ENCODE peak calls at places on chromosomes 3 and 15, in five cellular contexts. C, K, T, D and N are unnamed samples.

GRCh38 chr3:21435871-21436270 is 315.1 kb downstream of the ZNF385D start:
- DNase-seq in C (no peak), K (no peak), T (no peak), D (no peak), N (no peak)

GRCh38 chr3:123201557-123202427 is at the start of gene SEC22A:
- DNase-seq in C (peak; percentile 96), K (peak; percentile 97), T (peak; percentile 89), D (peak; percentile 95), N (peak; percentile 96)

GRCh38 chr3:47590212-47590611 is 11.5 kb upstream of the CSPG5 start:
- DNase-seq in C (no peak), K (peak; percentile 12), T (no peak), D (no peak), N (no peak)

GRCh38 chr3:103002447-103002846 is 567.6 kb downstream of the ZPLD1 start:
- DNase-seq in C (no peak), K (no peak), T (no peak), D (no peak), N (no peak)

GRCh38 chr3:37256447-37256846 is 82.1 kb upstream of the LRRFIP2 start:
- DNase-seq in C (no peak), K (no peak), T (no peak), D (no peak), N (no peak)

GRCh38 chr3:70985572-70985971 is 598.0 kb downstream of the FOXP1 start:
- DNase-seq in C (no peak), K (no peak), T (no peak), D (no peak), N (no peak)

GRCh38 chr15:94972314-94972713 is 741.0 kb downstream of the MCTP2 start:
- DNase-seq in C (no peak), K (no peak), T (no peak), D (no peak), N (no peak)

GRCh38 chr3:163166197-163166596 is 1669.6 kb downstream of the OTOL1 start:
- DNase-seq in C (no peak), K (no peak), T (no peak), D (no peak), N (no peak)

GRCh38 chr15:47551079-47551478 is 166.2 kb upstream of the SEMA6D start:
- DNase-seq in C (no peak), K (no peak), T (no peak), D (no peak), N (no peak)

GRCh38 chr3:58471025-58471887 is 20.6 kb upstream of the KCTD6 start:
- DNase-seq in C (no peak), K (peak; percentile 64), T (no peak), D (no peak), N (peak; percentile 24)

GRCh38 chr3:8278448-8278847 is 223.2 kb upstream of the LMCD1 start:
- DNase-seq in C (no peak), K (no peak), T (no peak), D (no peak), N (no peak)

GRCh38 chr3:15903776-15904720 is 106.3 kb upstream of the ANKRD28 start:
- DNase-seq in C (no peak), K (no peak), T (peak; percentile 14), D (peak; percentile 60), N (no peak)

GRCh38 chr3:74001481-74001880 is 376.7 kb upstream of the PDZRN3 start:
- DNase-seq in C (no peak), K (no peak), T (no peak), D (no peak), N (no peak)

GRCh38 chr3:77620009-77620408 is 580.1 kb downstream of the ROBO2 start:
- DNase-seq in C (no peak), K (no peak), T (no peak), D (no peak), N (no peak)

GRCh38 chr3:72378287-72378686 is 470.0 kb downstream of the SHQ1 start:
- DNase-seq in C (no peak), K (no peak), T (no peak), D (no peak), N (no peak)

GRCh38 chr15:90871716-90872480 is 3.5 kb downstream of the FURIN start:
- DNase-seq in C (no peak), K (peak; percentile 33), T (no peak), D (no peak), N (peak; percentile 60)

GRCh38 chr15:100785181-100786138 is 94.2 kb upstream of the ALDH1A3 start:
- DNase-seq in C (peak; percentile 26), K (no peak), T (no peak), D (no peak), N (peak; percentile 14)

GRCh38 chr3:120153294-120153693 is 59.0 kb upstream of the GSK3B start:
- DNase-seq in C (no peak), K (no peak), T (no peak), D (no peak), N (no peak)

GRCh38 chr3:123803521-123803920 is 80.6 kb downstream of the MYLK start:
- DNase-seq in C (no peak), K (peak; percentile 34), T (no peak), D (no peak), N (no peak)

GRCh38 chr15:69154684-69155083 is 5.8 kb upstream of the GLCE start:
- DNase-seq in C (no peak), K (no peak), T (no peak), D (no peak), N (no peak)

GRCh38 chr3:156150434-156151066 is 30.2 kb downstream of the KCNAB1 start:
- DNase-seq in C (peak; percentile 71), K (peak; percentile 52), T (peak; percentile 29), D (peak; percentile 54), N (no peak)

GRCh38 chr15:94028121-94028520 is 203.2 kb upstream of the MCTP2 start:
- DNase-seq in C (no peak), K (no peak), T (no peak), D (no peak), N (no peak)

GRCh38 chr3:177764377-177764912 is 567.2 kb upstream of the TBL1XR1 start:
- DNase-seq in C (no peak), K (no peak), T (no peak), D (no peak), N (no peak)

GRCh38 chr3:30620402-30621360 is 14.3 kb downstream of the TGFBR2 start:
- DNase-seq in C (no peak), K (no peak), T (no peak), D (no peak), N (no peak)

GRCh38 chr3:133938770-133939495 is 43.3 kb upstream of the RAB6B start:
- DNase-seq in C (peak; percentile 32), K (no peak), T (no peak), D (peak; percentile 11), N (no peak)

GRCh38 chr3:118817748-118818165 is 216.9 kb downstream of the IGSF11 start:
- DNase-seq in C (no peak), K (peak; percentile 13), T (no peak), D (peak; percentile 51), N (peak; percentile 25)

GRCh38 chr15:50330921-50331320 is 24.1 kb downstream of the GABPB1 start:
- DNase-seq in C (no peak), K (no peak), T (no peak), D (no peak), N (no peak)

GRCh38 chr3:27289769-27290413 is 79.3 kb downstream of the NEK10 start:
- DNase-seq in C (no peak), K (no peak), T (no peak), D (no peak), N (no peak)

GRCh38 chr15:92020765-92021164 is 167.3 kb downstream of the SLCO3A1 start:
- DNase-seq in C (no peak), K (no peak), T (no peak), D (no peak), N (no peak)

GRCh38 chr3:179421500-179421899 is 29.8 kb downstream of the GNB4 start:
- DNase-seq in C (no peak), K (no peak), T (no peak), D (no peak), N (no peak)

GRCh38 chr3:168162172-168162571 is 66.4 kb upstream of the GOLIM4 start:
- DNase-seq in C (no peak), K (no peak), T (no peak), D (no peak), N (no peak)

GRCh38 chr3:125052671-125053303 is 3.0 kb downstream of the HEG1 start:
- DNase-seq in C (no peak), K (no peak), T (no peak), D (no peak), N (no peak)

GRCh38 chr15:81950841-81951414 is 94.9 kb downstream of the MEX3B start:
- DNase-seq in C (no peak), K (no peak), T (no peak), D (no peak), N (no peak)
- TF ChIP-seq EP300 in C (no peak), K (no peak), T (no peak), D (no peak), N (no peak)

GRCh38 chr3:170432416-170432815 is 13.7 kb downstream of the CLDN11 start:
- DNase-seq in C (no peak), K (no peak), T (no peak), D (no peak), N (peak; percentile 33)
- H3K36me3 ChIP-seq in C (no peaks in the 10 kb centered on the region), K (no peaks in the 10 kb centered on the region), T (no peaks in the 10 kb centered on the region), D (no peaks in the 10 kb centered on the region), N (no peaks in the 10 kb centered on the region)

DNA sequence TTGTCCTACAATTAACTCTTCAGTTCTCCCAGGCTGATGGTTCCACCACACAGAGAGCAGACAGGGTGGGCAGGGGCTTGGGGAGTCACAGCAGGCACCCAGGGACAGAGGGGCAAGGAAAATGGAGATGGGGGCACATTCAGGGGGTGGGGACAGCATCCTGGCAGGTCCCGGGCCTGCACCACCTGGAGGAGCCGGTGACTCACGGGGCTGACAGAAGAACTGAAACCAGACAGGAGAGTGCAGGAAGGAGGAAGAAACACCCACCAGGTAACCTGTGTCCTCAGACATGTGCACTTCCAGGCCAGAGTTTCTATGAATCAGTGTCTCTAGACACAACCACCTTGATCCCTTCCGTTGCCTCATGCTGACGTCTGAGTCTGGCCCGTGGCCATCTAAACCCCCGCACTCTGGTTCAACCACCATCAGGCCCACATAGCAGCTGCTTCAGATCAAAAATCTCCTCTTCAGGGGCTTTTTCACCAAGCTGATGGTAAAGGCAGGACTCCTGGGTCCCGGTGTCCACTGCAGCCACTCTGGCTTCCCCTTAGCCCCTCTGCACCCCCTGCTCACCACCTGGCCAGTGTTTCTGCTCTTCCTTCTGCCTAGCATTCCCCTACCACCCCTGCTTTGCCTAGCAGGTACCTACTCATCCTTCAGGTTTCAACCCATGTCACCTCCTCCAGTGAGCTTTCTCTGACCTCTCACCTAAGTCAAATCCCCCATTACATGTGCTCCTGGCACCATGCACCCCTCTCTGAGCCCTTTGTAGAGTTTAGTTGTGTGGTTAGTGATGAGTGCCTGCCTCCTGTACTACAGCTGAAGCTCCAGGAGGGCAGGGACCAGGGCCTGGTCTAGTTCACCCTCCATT is 16.5 kb upstream of the CYP11A1 start:
- DNase-seq in C (no peak), K (no peak), T (peak; percentile 30), D (peak; percentile 44), N (no peak)
- TF ChIP-seq EP300 in C (no peak), K (no peak), T (no peak), D (no peak), N (no peak)

GRCh38 chr3:186965141-186965879 is 35.0 kb downstream of the ST6GAL1 start:
- DNase-seq in C (no peak), K (no peak), T (no peak), D (no peak), N (no peak)

GRCh38 chr3:186963636-186964035 is 33.3 kb downstream of the ST6GAL1 start:
- DNase-seq in C (no peak), K (no peak), T (no peak), D (no peak), N (no peak)

GRCh38 chr3:186964629-186965028 is 34.3 kb downstream of the ST6GAL1 start:
- DNase-seq in C (no peak), K (no peak), T (no peak), D (no peak), N (no peak)

GRCh38 chr3:186962445-186962844 is 32.1 kb downstream of the ST6GAL1 start:
- DNase-seq in C (no peak), K (no peak), T (no peak), D (no peak), N (no peak)

GRCh38 chr3:186964071-186964470 is 33.7 kb downstream of the ST6GAL1 start:
- DNase-seq in C (no peak), K (no peak), T (no peak), D (no peak), N (no peak)
- H3K36me3 ChIP-seq in C (no peaks in the 10 kb centered on the region), K (no peaks in the 10 kb centered on the region), T (no peaks in the 10 kb centered on the region), D (no peaks in the 10 kb centered on the region), N (peaks cover 12% of the 10 kb centered on the region)